ENCODE peak calls at places on chromosomes 13 and 19, in eight cellular contexts. H is cardiac muscle cell; N is CD8-positive, alpha-beta T cell; S is right atrium auricular region; I is stomach; Z is uterus; X is BE2C; J is tibial artery. Q is an unnamed sample. For H3K9me3, the result is how much of the 10 kb centered on the place peaks cover.

GRCh38 chr19:35715981-35716734 is 1.6 kb upstream of the KMT2B start:
- DNase-seq in I (peak), Z (peak), X (peak), N (no peak), H (peak), J (peak), S (peak), Q (no peak)

GRCh38 chr19:13172335-13173128 is 22.3 kb downstream of the IER2 start:
- DNase-seq in H (peak), J (peak), N (peak), Z (peak), S (peak), X (peak), I (peak), Q (peak)

GRCh38 chr13:110634558-110634957 is 19.2 kb downstream of the NAXD start:
- DNase-seq in Z (no peak), S (no peak), I (no peak), J (no peak), X (no peak), N (no peak), H (no peak), Q (no peak)

GRCh38 chr13:48750588-48751383 is 97.1 kb downstream of the CYSLTR2 start:
- DNase-seq in Z (peak), X (no peak), N (no peak), H (no peak), I (no peak), J (peak), S (peak), Q (no peak)

GRCh38 chr13:30119476-30119875 is 187.9 kb downstream of the KATNAL1 start:
- DNase-seq in X (no peak), I (no peak), S (no peak), H (no peak), J (no peak), N (no peak), Z (peak), Q (no peak)

GRCh38 chr13:97856001-97856675 is 97.3 kb upstream of the IPO5 start:
- DNase-seq in X (peak), H (peak), N (no peak), Z (peak), I (no peak), S (no peak), J (peak), Q (peak)

GRCh38 chr13:112012004-112012704 is 54.8 kb upstream of the SOX1 start:
- DNase-seq in N (no peak), I (peak), X (no peak), J (no peak), S (no peak), Z (no peak), H (no peak), Q (peak)

GRCh38 chr19:17997969-17998826 is 9.8 kb upstream of the ARRDC2 start:
- DNase-seq in Z (no peak), N (no peak), X (peak), J (no peak), H (no peak), I (peak), S (no peak), Q (no peak)

GRCh38 chr13:35144496-35144895 is 202.4 kb downstream of the NBEA start:
- DNase-seq in N (no peak), J (no peak), S (no peak), X (peak), Z (no peak), I (no peak), H (no peak), Q (no peak)

GRCh38 chr13:82833928-82834327 is 1048.3 kb downstream of the SLITRK1 start:
- DNase-seq in N (no peak), X (no peak), H (no peak), I (no peak), Z (no peak), S (no peak), J (no peak), Q (no peak)

GRCh38 chr13:68749801-68750200 is 1357.8 kb upstream of the ATXN8OS start:
- DNase-seq in I (no peak), H (no peak), Z (no peak), S (no peak), N (no peak), X (no peak), J (no peak), Q (no peak)

GRCh38 chr13:90800082-90800746 is 547.3 kb upstream of the MIR17HG start:
- DNase-seq in X (peak), J (peak), Z (no peak), H (no peak), I (no peak), N (no peak), S (peak), Q (peak)

GRCh38 chr13:31051999-31052398 is 109.7 kb downstream of the HSPH1 start:
- DNase-seq in Z (no peak), J (no peak), H (no peak), N (no peak), I (no peak), X (no peak), S (no peak), Q (no peak)

GRCh38 chr13:26497991-26498423 is 59.5 kb upstream of the WASF3 start:
- DNase-seq in N (no peak), I (no peak), X (no peak), S (no peak), J (no peak), Z (no peak), H (no peak), Q (no peak)

GRCh38 chr13:62837895-62838294 is 1422.2 kb upstream of the PCDH20 start:
- DNase-seq in J (no peak), S (no peak), X (no peak), I (no peak), H (no peak), N (no peak), Z (no peak), Q (no peak)

GRCh38 chr19:15937771-15938170 is 3.4 kb upstream of the CYP4F11 start:
- DNase-seq in J (no peak), S (no peak), X (no peak), I (no peak), H (no peak), Z (no peak), N (no peak), Q (no peak)

GRCh38 chr19:13843104-13843921 is 33.6 kb upstream of the NANOS3 start:
- DNase-seq in H (peak), I (peak), J (no peak), Z (peak), N (no peak), X (peak), S (no peak), Q (peak)

GRCh38 chr19:13118424-13119193 is 545 bp downstream of the NACC1 start:
- DNase-seq in Z (no peak), J (no peak), I (peak), X (peak), N (no peak), H (peak), S (no peak), Q (peak)

GRCh38 chr13:66424417-66424816 is 805.7 kb downstream of the PCDH9 start:
- DNase-seq in Z (no peak), H (no peak), S (no peak), I (no peak), N (no peak), J (no peak), X (no peak), Q (no peak)

GRCh38 chr19:5719274-5719960 is 529 bp downstream of the LONP1 start:
- DNase-seq in H (peak), J (no peak), Z (no peak), I (no peak), X (no peak), N (no peak), S (no peak), Q (no peak)

GRCh38 chr13:67228909-67229308 is 1.2 kb downstream of the PCDH9 start:
- DNase-seq in X (no peak), S (no peak), H (no peak), Z (no peak), I (no peak), J (no peak), N (no peak), Q (peak)

GRCh38 chr19:4930664-4931063 is 21.4 kb downstream of the UHRF1 start:
- DNase-seq in N (no peak), Z (peak), H (no peak), J (no peak), S (no peak), I (no peak), X (no peak), Q (no peak)

GRCh38 chr19:6412111-6412999 is 12.3 kb downstream of the KHSRP start:
- DNase-seq in I (peak), H (peak), S (no peak), Z (no peak), N (peak), X (peak), J (no peak), Q (no peak)

GRCh38 chr13:114148521-114148855 is 16.1 kb upstream of the RASA3 start:
- DNase-seq in S (no peak), X (no peak), I (peak), J (no peak), Z (no peak), N (peak), H (no peak), Q (peak)

GRCh38 chr13:39866722-39867121 is 211.3 kb downstream of the COG6 start:
- DNase-seq in X (no peak), N (no peak), S (no peak), J (no peak), Z (no peak), H (no peak), I (no peak), Q (no peak)

GRCh38 chr19:45638930-45639729 is at the start of gene EML2:
- DNase-seq in Z (peak), I (peak), N (peak), X (peak), J (peak), H (peak), S (no peak), Q (no peak)

GRCh38 chr19:28841531-28841930 is 371.4 kb downstream of the UQCRFS1 start:
- DNase-seq in Z (no peak), S (no peak), J (no peak), N (no peak), H (no peak), I (no peak), X (no peak), Q (no peak)

GRCh38 chr13:91557328-91557727 is 158.9 kb downstream of the GPC5 start:
- DNase-seq in Z (no peak), J (no peak), N (no peak), X (no peak), S (no peak), I (no peak), H (no peak), Q (no peak)

GRCh38 chr13:52048516-52048915 is 24.0 kb downstream of the UTP14C start:
- DNase-seq in J (no peak), I (no peak), H (no peak), S (no peak), N (no peak), X (no peak), Z (no peak), Q (no peak)

GRCh38 chr13:44713793-44714469 is 137.8 kb upstream of the TSC22D1 start:
- DNase-seq in H (no peak), I (no peak), S (peak), J (peak), N (no peak), Z (no peak), X (no peak), Q (no peak)

GRCh38 chr13:33070713-33071112 is 54.5 kb downstream of the KL start:
- DNase-seq in X (no peak), I (no peak), N (no peak), Z (no peak), S (no peak), J (no peak), H (no peak), Q (no peak)

GRCh38 chr19:58096884-58097283 is 1.1 kb downstream of the ZSCAN18 start:
- DNase-seq in S (no peak), X (no peak), Z (no peak), I (no peak), J (no peak), H (no peak), N (no peak), Q (no peak)
- H3K9me3 ChIP-seq in S (under half), X (under half), Z (under half), I (under half), J (under half), H (under half), N (under half), Q (under half)

GRCh38 chr19:50039968-50040367 is 14.2 kb downstream of the ZNF473 start:
- DNase-seq in I (no peak), X (no peak), J (no peak), Z (no peak), H (no peak), S (no peak), N (no peak), Q (no peak)
- H3K9me3 ChIP-seq in I (under half), X (under half), J (under half), Z (under half), H (under half), S (under half), N (under half), Q (under half)

GRCh38 chr19:44113138-44113783 is at the start of gene ZNF225:
- DNase-seq in I (peak), N (peak), S (peak), X (peak), J (peak), Z (peak), H (peak), Q (peak)

GRCh38 chr19:44112802-44113137 is 429 bp upstream of the ZNF225 start:
- DNase-seq in Z (no peak), J (no peak), X (no peak), S (no peak), N (no peak), H (no peak), I (no peak), Q (no peak)

GRCh38 chr19:44111910-44112463 is 1.2 kb upstream of the ZNF225 start:
- DNase-seq in N (no peak), H (peak), S (no peak), I (no peak), Z (no peak), X (peak), J (no peak), Q (no peak)

GRCh38 chr19:44109458-44109857 is 3.7 kb upstream of the ZNF225 start:
- DNase-seq in X (no peak), J (no peak), I (no peak), S (no peak), H (no peak), Z (no peak), N (no peak), Q (no peak)

DNA sequence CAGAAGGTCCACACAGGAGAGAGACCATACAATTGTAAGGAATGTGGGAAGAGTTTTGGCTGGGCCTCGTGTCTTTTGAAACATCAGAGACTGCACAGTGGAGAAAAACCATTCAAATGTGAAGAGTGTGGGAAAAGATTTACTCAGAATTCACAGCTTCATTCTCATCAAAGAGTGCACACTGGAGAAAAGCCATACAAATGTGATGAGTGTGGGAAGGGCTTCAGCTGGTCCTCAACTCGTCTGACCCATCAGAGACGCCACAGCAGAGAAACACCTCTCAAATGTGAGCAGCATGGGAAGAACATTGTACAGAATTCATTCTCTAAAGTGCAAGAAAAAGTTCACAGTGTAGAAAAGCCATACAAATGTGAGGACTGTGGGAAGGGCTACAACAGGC is 5.4 kb upstream of the ZNF225 start:
- DNase-seq in H (no peak), N (no peak), Z (no peak), I (no peak), X (no peak), S (no peak), J (no peak), Q (no peak)
- H3K9me3 ChIP-seq in H (under half), N (under half), Z (under half), I (under half), X (under half), S (half or more), J (under half), Q (under half)

GRCh38 chr19:37635076-37636056 is 19.9 kb downstream of the ZFP30 start:
- DNase-seq in X (no peak), S (no peak), I (no peak), J (no peak), N (no peak), Z (no peak), H (no peak), Q (no peak)
- H3K9me3 ChIP-seq in X (under half), S (half or more), I (half or more), J (under half), N (under half), Z (under half), H (under half), Q (under half)

GRCh38 chr13:95833126-95833525 is 156.2 kb downstream of the DNAJC3 start:
- DNase-seq in J (no peak), H (no peak), X (no peak), I (no peak), Z (no peak), N (no peak), S (no peak), Q (no peak)
- H3K9me3 ChIP-seq in J (under half), H (under half), X (under half), I (under half), Z (under half), N (under half), S (under half), Q (under half)

DNA sequence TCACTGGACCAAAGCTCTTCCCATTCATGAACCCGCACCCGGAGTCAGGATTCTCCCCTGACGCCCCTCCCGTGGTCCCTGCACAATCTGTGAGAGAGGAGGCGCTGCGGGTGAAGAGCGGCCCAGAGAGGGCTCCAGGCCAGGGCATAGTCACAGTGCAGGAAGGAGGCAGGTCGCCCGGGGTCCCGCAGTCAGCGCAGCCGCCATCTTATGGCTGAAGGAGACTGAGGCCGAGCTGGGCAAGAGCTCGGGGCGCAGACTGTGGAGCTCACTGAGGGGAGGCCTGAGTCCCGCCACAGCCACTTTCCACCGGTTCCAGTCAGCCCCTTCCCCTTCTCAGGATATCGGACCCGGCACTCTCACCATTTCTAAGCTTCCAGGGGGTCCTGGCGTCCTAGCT is 300 bp downstream of the ZNF99 start:
- DNase-seq in H (no peak), Z (no peak), X (no peak), S (no peak), N (no peak), J (no peak), I (no peak), Q (no peak)
- H3K9me3 ChIP-seq in H (under half), Z (under half), X (under half), S (under half), N (under half), J (under half), I (under half), Q (under half)

GRCh38 chr19:9406798-9407352 is 28.5 kb downstream of the ZNF266 start:
- DNase-seq in I (peak), S (peak), N (peak), X (peak), H (no peak), J (peak), Z (peak), Q (peak)

GRCh38 chr19:9413240-9413954 is 22.0 kb downstream of the ZNF266 start:
- DNase-seq in S (no peak), H (no peak), I (no peak), N (no peak), Z (no peak), J (no peak), X (no peak), Q (no peak)

DNA sequence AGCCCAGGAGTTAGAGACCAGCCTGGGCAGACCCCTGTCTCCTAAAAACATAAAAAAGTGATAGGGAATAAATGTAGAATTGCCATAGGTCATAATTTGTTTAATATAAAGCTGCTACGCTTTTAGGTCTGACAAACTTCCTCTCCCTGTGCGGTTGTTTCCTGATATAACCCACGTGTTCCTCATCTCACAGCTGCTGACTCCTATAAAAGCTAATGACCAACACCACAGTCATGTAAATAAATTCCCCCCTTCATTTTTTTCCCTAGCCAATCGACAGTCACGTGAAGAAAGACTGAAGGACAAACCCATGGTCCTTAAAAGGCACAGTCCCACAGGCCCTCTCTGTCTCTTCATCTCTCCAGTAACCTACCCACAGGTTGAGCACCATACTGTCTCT is 27.5 kb downstream of the ZNF266 start:
- DNase-seq in X (no peak), H (no peak), J (no peak), S (no peak), Z (no peak), N (no peak), I (no peak), Q (no peak)
- H3K9me3 ChIP-seq in X (under half), H (under half), J (under half), S (half or more), Z (under half), N (under half), I (half or more), Q (under half)